ENCODE peak calls at places on chromosomes 4 and X, in four cellular contexts. K is SJCRH30, W is IMR-90, J is ascending aorta. U is an unnamed sample.
A peak's percentile ranks its signal among the peaks of the same experiment; 100 is the strongest.

GRCh38 chrX:49278081-49278480 is 8.5 kb downstream of the PPP1R3F start:
- DNase-seq in K (no peak), J (no peak), W (no peak), U (no peak)

GRCh38 chr4:8914461-8915171 is 43.0 kb upstream of the HMX1 start:
- DNase-seq in K (no peak), J (no peak), W (no peak), U (no peak)

GRCh38 chr4:76235915-76236314 is 15.6 kb upstream of the FAM47E start:
- DNase-seq in J (no peak), K (no peak), W (no peak), U (no peak)

GRCh38 chrX:151505796-151506195 is 57.7 kb upstream of the PASD1 start:
- DNase-seq in K (no peak), W (no peak), J (no peak), U (peak; percentile 13)

GRCh38 chr4:159505275-159505975 is 402.5 kb downstream of the RAPGEF2 start:
- DNase-seq in J (no peak), K (no peak), W (no peak), U (no peak)

GRCh38 chrX:40772290-40772689 is 36.9 kb upstream of the MED14 start:
- DNase-seq in W (peak; percentile 75), J (no peak), K (no peak), U (no peak)

GRCh38 chr4:73620115-73620792 is at the start of gene RASSF6:
- DNase-seq in W (no peak), J (no peak), K (peak; percentile 15), U (no peak)

GRCh38 chr4:56704074-56704473 is 23.0 kb upstream of the HOPX start:
- DNase-seq in W (no peak), K (no peak), J (no peak), U (no peak)

GRCh38 chrX:9848718-9849481 is 62.7 kb downstream of the SHROOM2 start:
- DNase-seq in K (no peak), J (no peak), W (no peak), U (no peak)

GRCh38 chrX:48899078-48899410 is 1.3 kb downstream of the PQBP1 start:
- DNase-seq in W (no peak), K (no peak), J (no peak), U (peak; percentile 36)

GRCh38 chr4:149223659-149224058 is 592.0 kb downstream of the IQCM start:
- DNase-seq in J (no peak), K (no peak), W (peak; percentile 56), U (no peak)

GRCh38 chr4:128757712-128758111 is 51.8 kb upstream of the JADE1 start:
- DNase-seq in K (peak; percentile 72), J (no peak), W (peak; percentile 23), U (no peak)

GRCh38 chr4:38846015-38846414 is 10.6 kb downstream of the TLR6 start:
- DNase-seq in K (no peak), W (no peak), J (no peak), U (no peak)

GRCh38 chr4:147768113-147768512 is 36.2 kb downstream of the ARHGAP10 start:
- DNase-seq in K (no peak), W (peak; percentile 87), J (no peak), U (no peak)

GRCh38 chr4:154618708-154619315 is 6.4 kb upstream of the FGG start:
- DNase-seq in J (no peak), W (peak; percentile 30), K (peak; percentile 13), U (peak; percentile 71)

GRCh38 chr4:107863850-107864371 is 39.2 kb downstream of the SGMS2 start:
- DNase-seq in K (peak; percentile 3), J (no peak), W (peak; percentile 51), U (no peak)

GRCh38 chr4:156575430-156576073 is 396.0 kb downstream of the PDGFC start:
- DNase-seq in W (no peak), K (no peak), J (no peak), U (no peak)

GRCh38 chr4:68906238-68907137 is 45.1 kb downstream of the UGT2A3 start:
- DNase-seq in K (no peak), W (no peak), J (no peak), U (no peak)
- H3K4me3 ChIP-seq in K (no peak overlapping the region), W (peak overlapping the region; percentile 16), J (peak overlapping the region; percentile 12), U (no peak overlapping the region)

GRCh38 chr4:1060646-1061371 is 49.4 kb downstream of the FGFRL1 start:
- DNase-seq in W (no peak), J (no peak), K (peak; percentile 53), U (no peak)

GRCh38 chr4:1062419-1062818 is 50.9 kb downstream of the RNF212 start:
- DNase-seq in J (no peak), K (no peak), W (no peak), U (no peak)

GRCh38 chr4:1060121-1060520 is 48.7 kb downstream of the FGFRL1 start:
- DNase-seq in W (no peak), J (no peak), K (no peak), U (no peak)

GRCh38 chr4:1061747-1062146 is 50.3 kb downstream of the FGFRL1 start:
- DNase-seq in W (no peak), K (no peak), J (no peak), U (no peak)

GRCh38 chr4:1061372-1061700 is 49.9 kb downstream of the FGFRL1 start:
- DNase-seq in K (peak; percentile 49), J (no peak), W (no peak), U (no peak)
- H3K27me3 ChIP-seq in K (peaks cover 17% of the 10 kb centered on the region), J (no peaks in the 10 kb centered on the region), W (peaks cover 57% of the 10 kb centered on the region), U (peaks cover 36% of the 10 kb centered on the region)

DNA sequence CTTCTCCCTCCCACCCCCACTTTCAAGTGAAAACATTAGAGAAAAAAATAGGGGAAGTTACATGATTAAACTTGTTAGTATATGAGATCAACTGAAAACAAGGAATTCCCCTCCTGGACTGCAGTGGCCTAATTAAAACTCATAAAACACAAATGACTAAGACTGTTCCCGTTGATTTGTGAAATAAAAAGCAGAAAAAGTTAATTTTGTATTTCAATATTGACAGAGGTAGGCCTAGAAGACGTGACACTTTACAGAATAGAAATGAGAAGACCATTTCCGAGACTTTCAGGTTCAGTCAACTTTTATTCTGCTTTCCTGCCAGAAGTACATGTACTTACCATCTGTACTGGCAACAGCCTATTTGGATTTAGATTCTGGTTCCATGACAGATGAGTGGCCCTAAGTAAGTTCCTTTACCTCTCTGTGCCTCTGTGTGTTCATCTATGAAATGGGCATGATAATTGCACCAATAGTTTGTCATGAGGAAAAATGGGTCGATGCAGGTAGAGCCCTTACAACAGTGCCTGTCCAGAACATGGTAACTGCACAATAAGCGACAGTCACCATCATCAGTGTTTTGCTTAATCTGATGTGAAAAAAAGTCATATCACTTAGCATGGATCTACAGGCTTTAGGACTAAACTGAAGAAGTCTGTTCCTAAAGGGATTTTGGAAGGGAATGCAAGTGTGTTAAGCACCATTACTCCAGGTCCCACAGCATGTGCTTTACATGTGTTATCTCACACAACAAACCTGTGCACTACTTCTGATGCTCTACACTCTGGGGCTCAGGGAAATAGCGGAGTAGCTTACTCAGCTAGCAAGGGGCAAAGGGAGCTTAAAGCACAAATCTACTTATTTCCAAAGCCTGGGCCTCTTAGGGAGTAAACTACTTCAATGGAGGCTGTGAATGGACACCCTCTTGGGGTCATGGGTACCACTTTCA is 562.3 kb upstream of the DIPK2B start:
- DNase-seq in J (no peak), W (no peak), K (no peak), U (no peak)
- H3K4me1 ChIP-seq in J (no peaks in the 10 kb centered on the region), W (peaks cover 9% of the 10 kb centered on the region), K (no peaks in the 10 kb centered on the region), U (peaks cover 3% of the 10 kb centered on the region)

DNA sequence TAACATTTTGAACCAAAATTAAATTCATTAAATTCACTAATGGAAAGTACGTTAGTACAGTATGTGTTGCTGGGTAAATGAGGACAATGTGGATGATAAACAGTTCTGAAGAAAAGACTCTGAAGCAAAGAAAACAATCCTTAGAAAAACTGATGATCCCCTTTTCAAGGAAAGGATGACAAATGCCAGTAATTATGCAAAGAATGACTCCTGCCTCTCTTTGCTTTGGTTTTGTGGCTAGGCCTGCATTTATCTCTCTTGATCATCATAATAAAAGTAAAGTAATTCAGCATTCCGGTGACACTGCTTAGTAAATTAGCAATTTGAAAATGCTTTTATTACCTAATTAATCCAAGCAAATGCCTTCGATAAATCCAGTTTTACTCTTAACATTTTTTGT is 652.2 kb upstream of the DIPK2B start:
- DNase-seq in W (no peak), J (no peak), K (no peak), U (peak; percentile 90)
- H3K4me3 ChIP-seq in W (no peak overlapping the region), J (no peak overlapping the region), K (no peak overlapping the region), U (no peak overlapping the region)